ENCODE peak calls at places on chromosomes 1 and 21, in four cellular contexts. P, G, U and K are unnamed samples. For H3K4me1, the result is how much of the 10 kb centered on the place peaks cover.

GRCh38 chr1:82273816-82274215 is 473.1 kb downstream of the ADGRL2 start:
- DNase-seq in P (peak), G (no peak), U (no peak), K (no peak)

GRCh38 chr1:10701145-10701544 is 95.3 kb downstream of the CASZ1 start:
- DNase-seq in P (no peak), G (no peak), U (no peak), K (no peak)

GRCh38 chr1:6638226-6638625 is 13.6 kb downstream of the THAP3 start:
- DNase-seq in P (no peak), G (no peak), U (peak), K (no peak)

GRCh38 chr1:33302325-33302724 is 18.6 kb downstream of the A3GALT2 start:
- DNase-seq in P (no peak), G (peak), U (no peak), K (peak)

GRCh38 chr1:221672965-221673364 is 68.9 kb downstream of the DUSP10 start:
- DNase-seq in P (no peak), G (no peak), U (no peak), K (no peak)

GRCh38 chr21:42219606-42220137 is 732 bp downstream of the ABCG1 start:
- DNase-seq in P (no peak), G (no peak), U (no peak), K (no peak)

GRCh38 chr1:43582162-43582566 is 51.5 kb downstream of the PTPRF start:
- DNase-seq in P (peak), G (no peak), U (no peak), K (peak)

GRCh38 chr1:223860051-223860559 is 14.4 kb upstream of the TP53BP2 start:
- DNase-seq in P (no peak), G (no peak), U (no peak), K (no peak)

GRCh38 chr1:89671775-89672488 is 39.0 kb downstream of the LRRC8C start:
- DNase-seq in P (no peak), G (no peak), U (no peak), K (no peak)

GRCh38 chr1:10634428-10635384 is 160.0 kb downstream of the PEX14 start:
- DNase-seq in P (no peak), G (no peak), U (no peak), K (no peak)

GRCh38 chr1:182599339-182599738 is 4.8 kb downstream of the RGS16 start:
- DNase-seq in P (no peak), G (no peak), U (no peak), K (peak)

GRCh38 chr1:198937231-198938031 is 298.6 kb downstream of the PTPRC start:
- DNase-seq in P (peak), G (peak), U (peak), K (peak)

GRCh38 chr1:196660272-196660671 is 8.4 kb downstream of the CFH start:
- DNase-seq in P (no peak), G (no peak), U (no peak), K (no peak)

GRCh38 chr1:79849388-79849787 is 842.9 kb upstream of the ADGRL4 start:
- DNase-seq in P (no peak), G (no peak), U (no peak), K (no peak)

GRCh38 chr1:75641325-75641724 is 30.4 kb upstream of the SLC44A5 start:
- DNase-seq in P (no peak), G (no peak), U (no peak), K (no peak)

GRCh38 chr1:101444873-101445618 is 208.2 kb downstream of the S1PR1 start:
- DNase-seq in P (no peak), G (no peak), U (peak), K (peak)

GRCh38 chr1:94335950-94336349 is 82.2 kb upstream of the ABCD3 start:
- DNase-seq in P (peak), G (peak), U (peak), K (peak)

GRCh38 chr1:13725714-13726175 is 25.8 kb downstream of the PRDM2 start:
- DNase-seq in P (peak), G (peak), U (peak), K (peak)

GRCh38 chr1:203045821-203046594 is 19.7 kb downstream of the PPFIA4 start:
- DNase-seq in P (no peak), G (no peak), U (no peak), K (no peak)

GRCh38 chr21:19122371-19122770 is 718.8 kb upstream of the TMPRSS15 start:
- DNase-seq in P (no peak), G (no peak), U (no peak), K (no peak)

GRCh38 chr1:228370941-228371740 is 35.5 kb downstream of the TRIM11 start:
- DNase-seq in P (no peak), G (no peak), U (peak), K (no peak)

GRCh38 chr1:209883341-209883971 is 54.6 kb upstream of the SYT14 start:
- DNase-seq in P (peak), G (no peak), U (no peak), K (no peak)

GRCh38 chr1:62294211-62294610 is 25.0 kb downstream of the KANK4 start:
- DNase-seq in P (no peak), G (no peak), U (peak), K (peak)

GRCh38 chr1:107706181-107706580 is 258.8 kb downstream of the VAV3 start:
- DNase-seq in P (no peak), G (no peak), U (no peak), K (no peak)

GRCh38 chr21:37811711-37812110 is 104.5 kb downstream of the KCNJ6 start:
- DNase-seq in P (peak), G (no peak), U (no peak), K (no peak)

GRCh38 chr1:55275976-55276375 is 60.8 kb upstream of the USP24 start:
- DNase-seq in P (peak), G (no peak), U (no peak), K (no peak)

GRCh38 chr1:94125551-94126514 is 4.9 kb upstream of the ABCA4 start:
- DNase-seq in P (peak), G (no peak), U (no peak), K (no peak)

GRCh38 chr1:41175546-41175945 is 66.6 kb downstream of the SCMH1 start:
- DNase-seq in P (no peak), G (no peak), U (no peak), K (no peak)

GRCh38 chr1:19889656-19890055 is 7.5 kb downstream of the OTUD3 start:
- DNase-seq in P (no peak), G (no peak), U (no peak), K (no peak)
- H3K4me1 ChIP-seq in P (under half), G (under half), U (under half), K (under half)

GRCh38 chr1:16174886-16175598 is 19.2 kb upstream of the EPHA2 start:
- DNase-seq in P (peak), G (no peak), U (no peak), K (no peak)
- H3K4me1 ChIP-seq in P (under half), G (under half), U (half or more), K (under half)

GRCh38 chr1:245407983-245408382 is 253.2 kb downstream of the KIF26B start:
- DNase-seq in P (no peak), G (no peak), U (no peak), K (no peak)
- H3K4me1 ChIP-seq in P (under half), G (under half), U (under half), K (under half)

GRCh38 chr1:26373281-26373680 is 731 bp upstream of the ZNF683 start:
- DNase-seq in P (no peak), G (peak), U (no peak), K (peak)
- H3K4me1 ChIP-seq in P (under half), G (half or more), U (under half), K (under half)

GRCh38 chr1:46041551-46041950 is 90.9 kb downstream of the PIK3R3 start:
- DNase-seq in P (no peak), G (no peak), U (no peak), K (no peak)

GRCh38 chr1:46037597-46037936 is 94.9 kb downstream of the PIK3R3 start:
- DNase-seq in P (no peak), G (no peak), U (no peak), K (no peak)

GRCh38 chr1:46041974-46042373 is 90.5 kb downstream of the PIK3R3 start:
- DNase-seq in P (peak), G (no peak), U (peak), K (no peak)

GRCh38 chr1:46036894-46037596 is 95.4 kb downstream of the PIK3R3 start:
- DNase-seq in P (peak), G (peak), U (peak), K (peak)

DNA sequence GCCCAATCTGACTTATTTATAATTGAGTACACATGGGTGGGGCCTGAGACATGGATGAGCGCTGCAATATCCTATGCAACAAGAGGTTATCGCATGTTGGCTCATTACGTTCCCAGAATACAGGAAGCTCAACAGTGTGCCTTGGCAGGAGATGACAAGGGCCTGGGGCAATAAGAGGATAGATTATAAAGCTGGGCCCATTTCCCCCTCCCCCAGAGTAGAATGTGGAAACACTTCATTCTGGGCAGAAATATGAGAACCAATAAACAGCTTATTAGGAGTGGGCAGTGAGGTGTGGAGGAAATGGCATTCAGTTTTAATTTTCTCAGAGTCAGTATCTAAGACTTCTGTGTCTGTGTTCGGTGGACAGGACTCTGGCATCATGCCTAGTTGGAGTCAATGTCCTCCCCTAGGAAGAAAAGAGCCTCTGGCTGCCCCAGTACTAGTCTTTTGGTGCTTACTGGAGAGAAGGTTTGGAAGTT is 92.8 kb downstream of the PIK3R3 start:
- DNase-seq in P (peak), G (no peak), U (peak), K (no peak)
- H3K4me1 ChIP-seq in P (under half), G (under half), U (under half), K (under half)